ENCODE peak calls at places on chromosomes 11 and 22, in nine cellular contexts. Y is nephron progenitor cell, I is BE2C, T is psoas muscle, R is ovary, B is SK-N-SH, J is kidney, F is GM10248, H is sigmoid colon. K is an unnamed sample.

GRCh38 chr11:74538680-74539079 is 45.2 kb upstream of the LIPT2 start:
- DNase-seq in I (no peak), T (no peak), F (no peak), H (no peak), R (no peak), J (no peak), Y (no peak), B (peak), K (no peak)

GRCh38 chr11:9574556-9574805 is 1.0 kb downstream of the WEE1 start:
- DNase-seq in F (no peak), H (no peak), Y (peak), J (peak), R (peak), B (no peak), T (peak), I (no peak), K (peak)

GRCh38 chr11:113331988-113332387 is 17.6 kb downstream of the TTC12 start:
- DNase-seq in R (no peak), Y (no peak), T (no peak), I (no peak), F (no peak), B (no peak), H (no peak), J (no peak), K (no peak)

GRCh38 chr11:134623711-134624110 is 211.7 kb upstream of the B3GAT1 start:
- DNase-seq in T (no peak), F (no peak), J (peak), Y (no peak), B (no peak), H (no peak), I (no peak), R (no peak), K (no peak)

GRCh38 chr11:17750013-17750816 is 15.6 kb downstream of the KCNC1 start:
- DNase-seq in T (peak), F (no peak), R (no peak), J (peak), I (no peak), H (peak), B (no peak), Y (no peak), K (no peak)

GRCh38 chr11:94563848-94564442 is 3.2 kb upstream of the PIWIL4 start:
- DNase-seq in B (no peak), R (no peak), I (no peak), J (no peak), F (no peak), H (no peak), Y (no peak), T (no peak), K (no peak)

GRCh38 chr22:37999640-38000272 is 15.4 kb upstream of the SOX10 start:
- DNase-seq in Y (no peak), R (no peak), H (no peak), I (peak), J (no peak), F (no peak), B (no peak), T (peak), K (no peak)

GRCh38 chr22:28923826-28924732 is 40.7 kb downstream of the ZNRF3 start:
- DNase-seq in J (peak), B (peak), I (peak), T (peak), H (no peak), R (peak), Y (peak), F (no peak), K (peak)

GRCh38 chr11:123217897-123218296 is 22.8 kb upstream of the CLMP start:
- DNase-seq in J (no peak), H (no peak), B (no peak), T (no peak), F (no peak), R (no peak), Y (no peak), I (no peak), K (no peak)

GRCh38 chr11:112440518-112440917 is 179.9 kb upstream of the PLET1 start:
- DNase-seq in R (no peak), B (no peak), Y (no peak), T (no peak), H (no peak), I (no peak), J (no peak), F (no peak), K (no peak)

GRCh38 chr11:128520206-128520885 is 67.0 kb downstream of the ETS1 start:
- DNase-seq in F (no peak), T (no peak), J (no peak), B (no peak), H (no peak), I (no peak), R (no peak), Y (no peak), K (no peak)

GRCh38 chr11:35029979-35030378 is 109.0 kb upstream of the CD44 start:
- DNase-seq in J (no peak), T (no peak), F (no peak), I (no peak), Y (no peak), B (no peak), H (no peak), R (no peak), K (no peak)

GRCh38 chr11:95922099-95922498 is 1.8 kb downstream of the MTMR2 start:
- DNase-seq in Y (no peak), I (no peak), B (no peak), H (no peak), J (no peak), T (no peak), F (no peak), R (no peak), K (no peak)

GRCh38 chr11:29616611-29617010 is 400.2 kb downstream of the KCNA4 start:
- DNase-seq in R (no peak), B (no peak), F (no peak), Y (no peak), T (no peak), I (no peak), H (no peak), J (no peak), K (no peak)

GRCh38 chr11:28144808-28145207 is 36.6 kb downstream of the METTL15 start:
- DNase-seq in J (no peak), F (no peak), I (no peak), B (no peak), R (no peak), T (no peak), H (no peak), Y (no peak), K (no peak)

GRCh38 chr11:4164884-4165590 is 70.4 kb downstream of the RRM1 start:
- DNase-seq in Y (no peak), I (no peak), R (no peak), T (no peak), J (no peak), B (no peak), F (no peak), H (no peak), K (no peak)

GRCh38 chr11:19738124-19738523 is 25.5 kb downstream of the NAV2 start:
- DNase-seq in B (peak), J (no peak), Y (no peak), F (no peak), H (no peak), T (no peak), R (no peak), I (peak), K (no peak)

GRCh38 chr11:2883717-2884423 is 1.7 kb downstream of the CDKN1C start:
- DNase-seq in H (no peak), R (peak), T (peak), I (no peak), Y (peak), F (no peak), J (no peak), B (peak), K (no peak)

GRCh38 chr11:2464451-2465165 is 19.8 kb downstream of the KCNQ1 start:
- DNase-seq in H (no peak), Y (no peak), B (no peak), I (no peak), J (no peak), F (no peak), T (no peak), R (no peak), K (no peak)

GRCh38 chr11:133343951-133344350 is 188.3 kb downstream of the OPCML start:
- DNase-seq in H (no peak), J (no peak), T (no peak), Y (no peak), I (no peak), F (no peak), B (no peak), R (no peak), K (no peak)

GRCh38 chr11:36304349-36304748 is 8.3 kb downstream of the PRR5L start:
- DNase-seq in R (no peak), I (no peak), T (no peak), B (no peak), J (no peak), F (no peak), H (no peak), Y (no peak), K (no peak)

GRCh38 chr22:26134654-26135330 is 34.5 kb upstream of the SEZ6L start:
- DNase-seq in F (no peak), R (no peak), T (no peak), I (peak), Y (no peak), B (no peak), J (no peak), H (no peak), K (no peak)
- TF ChIP-seq CTCF in F (peak), R (no peak), T (no peak), I (peak), Y (peak), B (no peak), J (no peak), H (no peak), K (no peak)

GRCh38 chr11:12090061-12090572 is 20.3 kb upstream of the MICAL2 start:
- DNase-seq in B (no peak), H (no peak), Y (no peak), I (no peak), T (no peak), J (no peak), F (no peak), R (no peak), K (no peak)

GRCh38 chr11:12090761-12091261 is 19.6 kb upstream of the MICAL2 start:
- DNase-seq in B (no peak), J (no peak), H (no peak), I (no peak), T (no peak), Y (no peak), F (no peak), R (no peak), K (peak)

GRCh38 chr11:12089473-12089872 is 20.9 kb upstream of the MICAL2 start:
- DNase-seq in H (no peak), J (no peak), R (no peak), Y (no peak), I (no peak), B (no peak), T (no peak), F (no peak), K (no peak)

GRCh38 chr11:12092714-12093113 is 17.7 kb upstream of the MICAL2 start:
- DNase-seq in F (no peak), B (no peak), H (no peak), R (no peak), Y (no peak), J (no peak), T (no peak), I (no peak), K (no peak)

DNA sequence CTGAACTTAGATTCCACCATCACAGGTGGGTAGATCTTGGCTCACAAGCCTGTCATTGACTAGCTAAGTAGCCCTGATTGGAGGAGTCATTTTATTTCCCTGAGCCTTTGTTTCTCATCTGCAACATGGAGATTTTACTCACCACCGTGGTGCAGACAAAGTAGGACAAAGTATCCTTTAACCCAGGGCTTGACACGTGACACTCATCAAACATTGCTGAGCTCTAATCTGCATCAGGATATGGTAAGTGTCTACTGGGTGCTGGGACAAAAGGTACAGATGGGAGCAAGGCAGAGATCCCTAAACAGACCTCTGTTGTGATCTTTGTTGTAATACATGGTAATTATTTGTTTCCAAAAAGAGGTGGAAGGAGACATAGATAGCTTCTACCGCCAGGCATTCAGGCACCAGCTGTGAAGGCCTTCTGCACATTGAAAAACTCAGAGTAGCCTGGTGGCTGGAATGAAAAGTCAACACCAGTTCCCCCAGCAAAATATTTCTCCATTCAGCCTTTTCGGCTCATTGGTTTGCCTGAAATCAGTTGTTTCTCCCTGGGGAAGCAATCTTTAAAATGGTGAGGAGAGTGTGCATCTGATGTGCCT is 18.3 kb upstream of the MICAL2 start:
- DNase-seq in Y (no peak), J (no peak), B (no peak), T (no peak), F (no peak), I (no peak), H (no peak), R (no peak), K (peak)
- TF ChIP-seq CTCF in Y (no peak), J (no peak), B (peak), T (no peak), F (no peak), I (no peak), H (no peak), R (no peak), K (no peak)

GRCh38 chr11:87878373-87878779 is 296.9 kb downstream of the RAB38 start:
- DNase-seq in R (no peak), Y (no peak), B (no peak), H (no peak), T (no peak), J (no peak), I (no peak), F (no peak), K (no peak)
- TF ChIP-seq CTCF in R (no peak), Y (peak), B (peak), H (no peak), T (no peak), J (peak), I (peak), F (peak), K (peak)

GRCh38 chr11:12845739-12846358 is 163.3 kb upstream of the RASSF10 start:
- DNase-seq in H (peak), J (no peak), Y (peak), T (peak), R (peak), I (peak), F (no peak), B (peak), K (peak)
- TF ChIP-seq CTCF in H (no peak), J (no peak), Y (no peak), T (no peak), R (no peak), I (no peak), F (no peak), B (no peak), K (no peak)

DNA sequence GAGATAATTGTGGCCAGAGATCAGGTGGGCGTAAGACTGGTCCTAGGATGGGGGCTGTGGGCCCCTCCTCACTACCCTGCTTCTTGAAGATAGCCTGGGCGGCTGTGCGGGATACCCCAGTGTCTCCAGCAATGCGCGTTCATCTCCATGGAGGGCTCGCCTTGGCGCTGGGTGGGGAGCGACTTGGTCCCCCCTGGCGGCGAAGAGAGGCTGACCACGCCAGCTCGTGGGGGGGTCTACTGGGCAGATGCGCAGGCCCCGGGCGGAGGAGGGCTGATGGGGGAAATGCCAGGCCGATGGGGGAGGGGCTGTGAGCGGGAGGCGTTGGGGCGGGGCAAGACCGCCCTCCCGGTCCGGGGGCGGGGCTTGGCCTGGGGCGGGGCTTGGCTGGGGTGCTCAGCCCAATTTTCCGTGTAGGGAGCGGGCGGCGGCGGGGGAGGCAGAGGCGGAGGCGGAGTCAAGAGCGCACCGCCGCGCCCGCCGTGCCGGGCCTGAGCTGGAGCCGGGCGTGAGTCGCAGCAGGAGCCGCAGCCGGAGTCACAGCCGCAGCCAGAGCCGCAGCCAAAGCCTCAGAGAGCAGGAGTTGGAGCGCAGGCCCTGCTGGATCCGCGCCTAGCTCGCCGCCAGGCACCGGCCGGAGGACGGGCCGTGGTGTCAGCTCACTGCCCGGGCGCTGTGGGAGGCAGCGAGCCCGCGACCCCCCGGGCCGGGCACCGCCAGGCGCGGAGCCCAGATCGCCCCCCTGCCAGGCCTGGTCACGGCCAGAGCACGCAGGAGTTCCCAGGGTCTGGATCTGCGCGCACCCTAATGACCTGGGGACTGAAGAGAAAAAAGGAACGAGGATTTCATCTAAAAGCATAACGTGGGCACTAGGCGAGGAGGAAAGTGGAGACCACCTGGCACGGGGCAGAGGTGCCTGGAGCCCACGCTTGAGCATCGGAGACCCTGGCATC is at the start of gene SLC35E4:
- DNase-seq in B (peak), T (peak), Y (peak), F (peak), R (peak), I (peak), J (peak), H (peak), K (peak)
- TF ChIP-seq CTCF in B (peak), T (peak), Y (no peak), F (no peak), R (no peak), I (peak), J (no peak), H (peak), K (peak)

GRCh38 chr22:35335936-35336781 is 36.5 kb downstream of the TOM1 start:
- DNase-seq in I (peak), B (peak), T (no peak), F (no peak), H (peak), Y (no peak), R (no peak), J (peak), K (no peak)

GRCh38 chr22:35341090-35341874 is 39.6 kb upstream of the HMOX1 start:
- DNase-seq in F (no peak), B (no peak), H (no peak), I (no peak), J (peak), T (no peak), Y (no peak), R (no peak), K (no peak)

GRCh38 chr22:35335468-35335867 is 35.8 kb downstream of the TOM1 start:
- DNase-seq in H (no peak), J (no peak), R (no peak), B (peak), I (peak), Y (no peak), F (no peak), T (no peak), K (no peak)

GRCh38 chr22:35334010-35334409 is 34.3 kb downstream of the TOM1 start:
- DNase-seq in R (no peak), F (peak), T (no peak), B (no peak), Y (no peak), I (no peak), H (no peak), J (no peak), K (no peak)

GRCh38 chr22:35337932-35338331 is 38.2 kb downstream of the TOM1 start:
- DNase-seq in Y (no peak), I (no peak), J (peak), B (no peak), T (no peak), F (no peak), R (no peak), H (no peak), K (no peak)
- TF ChIP-seq CTCF in Y (no peak), I (no peak), J (no peak), B (no peak), T (no peak), F (peak), R (no peak), H (no peak), K (no peak)

DNA sequence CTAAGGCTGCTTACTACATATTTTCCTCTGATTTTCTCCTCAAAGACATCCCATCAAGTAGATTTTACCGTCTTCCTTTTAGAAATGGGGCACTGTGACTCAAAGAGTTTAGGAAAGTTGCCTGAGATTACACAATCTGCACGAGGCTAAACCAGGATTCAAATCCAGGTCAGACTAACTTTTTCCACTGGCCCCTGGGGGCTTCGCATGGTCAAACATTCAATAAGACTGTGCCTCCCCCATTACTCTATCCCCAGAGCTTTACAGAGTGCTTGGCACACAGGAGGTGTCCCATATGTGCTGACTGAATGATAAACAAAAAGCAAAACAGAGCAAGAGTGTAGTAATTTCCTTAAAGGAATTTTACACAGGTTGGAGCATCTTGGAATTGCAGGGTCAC is 118.1 kb upstream of the TEAD1 start:
- DNase-seq in Y (no peak), I (no peak), R (no peak), T (peak), F (no peak), H (no peak), B (no peak), J (no peak), K (no peak)
- TF ChIP-seq CTCF in Y (no peak), I (no peak), R (no peak), T (no peak), F (no peak), H (no peak), B (no peak), J (no peak), K (no peak)

GRCh38 chr22:20247010-20247505 is 21.1 kb downstream of the RTN4R start:
- DNase-seq in H (no peak), F (peak), J (no peak), B (no peak), I (peak), Y (peak), R (no peak), T (no peak), K (no peak)
- TF ChIP-seq CTCF in H (no peak), F (no peak), J (no peak), B (no peak), I (peak), Y (no peak), R (no peak), T (no peak), K (no peak)